ENCODE peak calls at places on chromosomes 13 and 19, in five cellular contexts. X is psoas muscle, B is thoracic aorta, V is upper lobe of right lung, E is heart right ventricle. J is an unnamed sample.

GRCh38 chr19:39704181-39705044 is at the start of gene LGALS14:
- DNase-seq in X (no peak), B (no peak), V (no peak), E (no peak), J (no peak)

GRCh38 chr19:41263042-41263849 is 926 bp upstream of the HNRNPUL1 start:
- DNase-seq in X (peak; percentile 64), B (peak; percentile 42), V (peak; percentile 83), E (peak; percentile 63), J (peak; percentile 80)

GRCh38 chr13:47420568-47420967 is 523.7 kb upstream of the HTR2A start:
- DNase-seq in X (no peak), B (no peak), V (no peak), E (no peak), J (peak; percentile 62)

GRCh38 chr19:6677924-6678689 is 8.1 kb upstream of the TNFSF14 start:
- DNase-seq in X (no peak), B (no peak), V (no peak), E (peak; percentile 33), J (peak; percentile 93)

GRCh38 chr13:91647361-91647970 is 249.0 kb downstream of the GPC5 start:
- DNase-seq in X (no peak), B (no peak), V (no peak), E (peak; percentile 9), J (peak; percentile 92)

GRCh38 chr19:14614099-14614412 is 31.2 kb downstream of the CLEC17A start:
- DNase-seq in X (no peak), B (no peak), V (peak; percentile 73), E (no peak), J (no peak)

GRCh38 chr13:43390101-43390500 is 366.7 kb downstream of the DNAJC15 start:
- DNase-seq in X (no peak), B (no peak), V (no peak), E (no peak), J (no peak)

GRCh38 chr19:50500753-50501151 is 10.2 kb downstream of the JOSD2 start:
- DNase-seq in X (peak; percentile 82), B (no peak), V (no peak), E (peak; percentile 81), J (no peak)

GRCh38 chr13:101289764-101290163 is 126.5 kb downstream of the NALCN start:
- DNase-seq in X (no peak), B (no peak), V (no peak), E (no peak), J (peak; percentile 80)

GRCh38 chr13:35855531-35856019 is 275.6 kb downstream of the DCLK1 start:
- DNase-seq in X (no peak), B (no peak), V (no peak), E (no peak), J (peak; percentile 96)

GRCh38 chr13:28059214-28059613 is 41.2 kb downstream of the FLT3 start:
- DNase-seq in X (no peak), B (no peak), V (no peak), E (no peak), J (peak; percentile 88)

GRCh38 chr19:51366999-51367564 is 894 bp upstream of the ETFB start:
- DNase-seq in X (peak; percentile 42), B (no peak), V (peak; percentile 79), E (peak; percentile 50), J (no peak)

GRCh38 chr19:14786421-14786851 is 8.1 kb upstream of the ADGRE2 start:
- DNase-seq in X (no peak), B (no peak), V (no peak), E (peak; percentile 21), J (peak; percentile 87)

GRCh38 chr13:91369432-91369831 is 21.9 kb downstream of the MIR17HG start:
- DNase-seq in X (no peak), B (no peak), V (no peak), E (no peak), J (no peak)

GRCh38 chr13:47081246-47081645 is 184.4 kb upstream of the HTR2A start:
- DNase-seq in X (no peak), B (no peak), V (no peak), E (no peak), J (no peak)

GRCh38 chr13:31027136-31027535 is 94.7 kb downstream of the TEX26 start:
- DNase-seq in X (no peak), B (no peak), V (no peak), E (no peak), J (no peak)

GRCh38 chr13:112752711-112753541 is 63.1 kb downstream of the ATP11A start:
- DNase-seq in X (no peak), B (no peak), V (peak; percentile 39), E (no peak), J (no peak)

GRCh38 chr13:48531416-48532145 is 1.3 kb downstream of the RCBTB2 start:
- DNase-seq in X (no peak), B (no peak), V (no peak), E (no peak), J (peak; percentile 52)

GRCh38 chr19:52527954-52528326 is 472 bp downstream of the ZNF808 start:
- DNase-seq in X (no peak), B (no peak), V (peak; percentile 66), E (peak; percentile 21), J (peak; percentile 64)

GRCh38 chr13:41520699-41521630 is 63.6 kb downstream of the RGCC start:
- DNase-seq in X (no peak), B (no peak), V (no peak), E (no peak), J (no peak)

GRCh38 chr19:51600940-51601575 is 29.1 kb downstream of the SIGLEC5 start:
- DNase-seq in X (no peak), B (no peak), V (no peak), E (no peak), J (no peak)

GRCh38 chr13:108270442-108270841 is 924 bp downstream of the TNFSF13B start:
- DNase-seq in X (no peak), B (no peak), V (no peak), E (no peak), J (no peak)

GRCh38 chr19:11373166-11373884 is 1.1 kb upstream of the SWSAP1 start:
- DNase-seq in X (no peak), B (no peak), V (peak; percentile 74), E (no peak), J (peak; percentile 89)

GRCh38 chr13:102399791-102400618 is 1.8 kb downstream of the FGF14 start:
- DNase-seq in X (peak; percentile 22), B (no peak), V (peak; percentile 65), E (peak; percentile 23), J (peak; percentile 82)

GRCh38 chr13:35966024-35966423 is 165.2 kb downstream of the DCLK1 start:
- DNase-seq in X (no peak), B (no peak), V (no peak), E (no peak), J (no peak)

GRCh38 chr19:15292847-15293582 is 39.3 kb downstream of the BRD4 start:
- DNase-seq in X (no peak), B (no peak), V (no peak), E (no peak), J (no peak)

GRCh38 chr13:31518666-31519065 is 220.7 kb upstream of the RXFP2 start:
- DNase-seq in X (no peak), B (no peak), V (no peak), E (no peak), J (no peak)

DNA sequence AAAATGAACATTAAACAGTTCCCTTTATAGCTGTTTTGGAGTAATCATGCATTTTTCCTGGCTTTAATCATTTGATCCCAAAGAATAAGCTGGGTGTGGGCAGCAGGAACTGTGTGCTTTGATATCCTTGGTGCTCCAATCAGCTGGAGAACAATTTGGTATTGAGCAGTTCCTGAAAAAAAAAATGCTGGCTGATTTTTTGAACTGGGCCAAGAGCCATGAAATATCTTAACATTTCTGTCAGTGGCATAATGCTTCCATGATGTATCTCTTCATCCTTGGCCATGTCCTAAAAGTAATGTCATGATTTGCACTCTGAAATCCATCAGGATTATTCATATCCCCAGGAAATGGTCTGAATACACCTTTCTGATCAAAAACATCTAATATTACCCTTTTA is 134.7 kb downstream of the LHFPL6 start:
- DNase-seq in X (no peak), B (no peak), V (no peak), E (no peak), J (no peak)
- H3K27ac ChIP-seq in X (no peak overlapping the region), B (no peak overlapping the region), V (no peak overlapping the region), E (no peak overlapping the region), J (no peak overlapping the region)

GRCh38 chr13:81636120-81636519 is 1295.2 kb upstream of the SPRY2 start:
- DNase-seq in X (no peak), B (no peak), V (no peak), E (no peak), J (no peak)

DNA sequence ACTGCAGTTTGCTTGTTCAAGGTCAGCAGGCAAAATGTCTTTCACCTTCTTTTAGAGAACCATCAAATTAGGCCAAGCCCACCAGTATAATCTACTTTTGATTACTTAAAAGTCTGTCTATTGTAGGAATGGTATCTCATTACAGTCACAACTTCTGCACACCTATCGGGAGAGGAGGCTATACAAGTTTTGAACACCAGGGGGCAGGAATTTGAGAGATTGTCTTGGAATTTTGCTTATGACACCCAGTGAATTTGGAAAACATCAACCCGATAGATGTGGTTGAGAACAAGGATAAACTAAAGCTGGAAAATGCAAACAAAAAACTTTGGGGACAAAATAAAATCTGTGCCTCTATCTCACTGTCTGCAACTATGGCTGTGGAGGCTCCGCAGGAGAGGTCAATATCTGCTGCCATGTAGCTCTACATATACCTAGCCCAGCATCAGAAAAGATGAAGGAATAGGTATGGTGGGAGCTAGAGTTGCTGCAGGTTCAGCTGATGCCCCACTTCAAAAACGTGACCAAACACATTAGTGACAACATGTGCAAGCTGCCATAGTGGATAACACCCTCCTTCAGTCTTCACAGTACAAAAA is 1299.2 kb upstream of the SPRY2 start:
- DNase-seq in X (no peak), B (no peak), V (no peak), E (no peak), J (no peak)
- TF ChIP-seq CTCF in X (no peak), B (no peak), V (peak; percentile 39), E (no peak), J (peak; percentile 59)

GRCh38 chr19:46726551-46726950 is 9.6 kb upstream of the PRKD2 start:
- DNase-seq in X (no peak), B (no peak), V (peak; percentile 48), E (no peak), J (no peak)
- H3K27ac ChIP-seq in X (no peak overlapping the region), B (no peak overlapping the region), V (no peak overlapping the region), E (no peak overlapping the region), J (no peak overlapping the region)

GRCh38 chr19:3904233-3904632 is 23.7 kb downstream of the ATCAY start:
- DNase-seq in X (no peak), B (no peak), V (no peak), E (no peak), J (no peak)

GRCh38 chr19:3908266-3909054 is 24.4 kb upstream of the NMRK2 start:
- DNase-seq in X (no peak), B (no peak), V (no peak), E (no peak), J (no peak)

GRCh38 chr19:3910105-3910504 is 22.8 kb upstream of the NMRK2 start:
- DNase-seq in X (no peak), B (no peak), V (no peak), E (no peak), J (no peak)

GRCh38 chr19:3902317-3902973 is 22.0 kb downstream of the ATCAY start:
- DNase-seq in X (no peak), B (no peak), V (no peak), E (no peak), J (no peak)

DNA sequence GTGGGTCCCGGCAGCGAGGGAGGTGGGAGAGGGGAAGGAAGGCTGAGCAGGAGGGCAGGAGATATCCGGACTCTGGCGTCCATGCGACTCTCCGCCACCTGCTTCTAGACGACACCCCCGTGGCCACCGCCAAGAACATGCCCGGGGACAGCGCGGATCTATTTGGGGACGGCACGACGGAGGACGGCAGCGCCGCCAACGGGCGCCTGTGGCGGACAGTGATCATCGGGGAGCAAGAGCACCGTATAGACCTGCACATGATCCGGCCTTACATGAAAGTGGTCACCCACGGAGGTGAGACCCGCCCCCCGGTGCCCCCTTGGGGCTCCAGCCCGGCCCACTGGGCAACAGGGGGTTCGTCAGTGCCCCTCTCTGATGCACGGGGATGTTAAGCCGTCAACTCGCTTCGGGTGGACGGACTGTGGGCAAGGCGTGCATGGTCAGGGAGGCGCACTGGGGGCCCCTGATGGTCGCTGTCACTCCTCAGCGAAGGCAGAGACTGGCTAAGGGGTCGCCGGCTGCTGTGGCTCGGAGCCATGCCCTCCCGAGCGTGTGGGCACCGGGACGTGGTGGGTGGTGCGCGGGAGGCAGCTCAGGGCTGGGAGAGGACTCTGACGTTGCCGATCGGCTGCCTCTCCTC is 25.1 kb upstream of the NMRK2 start:
- DNase-seq in X (no peak), B (no peak), V (no peak), E (no peak), J (no peak)
- TF ChIP-seq CTCF in X (no peak), B (no peak), V (no peak), E (no peak), J (no peak)

J was measured in endodermal cell.